ENCODE peak calls at places on chromosomes 11 and 22, in ten cellular contexts. K is brain microvascular endothelial cell, A is tibial nerve, S is prostate gland, M is lower lobe of right lung, L is ovary, I is coronary artery, J is astrocyte, D is SK-N-SH, B is AG04450. G is an unnamed sample.

GRCh38 chr11:46359936-46360335 is 12.7 kb downstream of the DGKZ start:
- DNase-seq in K (no peak), L (no peak), S (no peak), J (no peak), D (no peak), A (no peak), I (no peak), M (no peak), B (peak), G (no peak)

GRCh38 chr11:107177106-107177477 is 158.8 kb upstream of the GUCY1A2 start:
- DNase-seq in D (no peak), J (no peak), K (no peak), A (no peak), L (no peak), S (no peak), B (no peak), I (no peak), M (no peak), G (no peak)

GRCh38 chr11:17063171-17064002 is 14.1 kb downstream of the RPS13 start:
- DNase-seq in L (peak), B (no peak), I (no peak), S (peak), K (peak), J (no peak), D (peak), A (no peak), M (peak), G (peak)

GRCh38 chr22:41979423-41980250 is 10.4 kb downstream of the SEPTIN3 start:
- DNase-seq in D (no peak), M (no peak), B (no peak), K (no peak), A (no peak), J (no peak), I (no peak), S (no peak), L (no peak), G (no peak)

GRCh38 chr11:100687630-100688395 is 725 bp downstream of the ARHGAP42 start:
- DNase-seq in B (peak), J (peak), L (peak), S (peak), M (peak), D (peak), I (peak), K (peak), A (peak), G (peak)

GRCh38 chr22:39932918-39933649 is 27.1 kb upstream of the TMA7B start:
- DNase-seq in M (no peak), A (no peak), D (no peak), J (no peak), K (no peak), L (no peak), I (no peak), B (no peak), S (no peak), G (no peak)

GRCh38 chr11:834371-835316 is 1.9 kb downstream of the CD151 start:
- DNase-seq in J (peak), A (no peak), M (peak), B (no peak), S (peak), D (no peak), L (no peak), I (peak), K (no peak), G (no peak)

GRCh38 chr22:39312410-39312809 is 7.0 kb downstream of the RPL3 start:
- DNase-seq in D (no peak), S (no peak), K (no peak), I (no peak), J (no peak), M (no peak), B (no peak), L (no peak), A (no peak), G (no peak)

GRCh38 chr22:38611559-38611958 is 41.6 kb upstream of the DMC1 start:
- DNase-seq in B (no peak), S (no peak), A (no peak), K (no peak), M (no peak), J (no peak), I (no peak), D (no peak), L (no peak), G (no peak)

GRCh38 chr11:124917115-124917637 is 1.9 kb upstream of the HEPN1 start:
- DNase-seq in S (no peak), K (no peak), D (no peak), J (no peak), L (no peak), B (peak), M (no peak), A (no peak), I (no peak), G (peak)

GRCh38 chr11:17008099-17008498 is 6.1 kb downstream of the PLEKHA7 start:
- DNase-seq in D (no peak), J (no peak), S (peak), I (no peak), K (no peak), M (no peak), A (no peak), B (no peak), L (no peak), G (no peak)

GRCh38 chr11:45818961-45819605 is 14.1 kb downstream of the SLC35C1 start:
- DNase-seq in L (no peak), A (no peak), J (no peak), B (no peak), I (no peak), D (no peak), M (no peak), S (no peak), K (no peak), G (no peak)

GRCh38 chr11:20055312-20055711 is 105.0 kb downstream of the DBX1 start:
- DNase-seq in B (no peak), D (peak), A (no peak), I (no peak), M (no peak), J (no peak), K (no peak), S (no peak), L (no peak), G (no peak)

GRCh38 chr11:134592391-134592990 is 180.4 kb upstream of the B3GAT1 start:
- DNase-seq in K (peak), M (peak), A (no peak), S (peak), L (no peak), I (peak), B (no peak), D (peak), J (no peak), G (no peak)

GRCh38 chr11:57512646-57513445 is 2.7 kb downstream of the SLC43A1 start:
- DNase-seq in I (no peak), K (no peak), B (no peak), J (no peak), M (no peak), A (no peak), D (peak), S (no peak), L (no peak), G (no peak)

GRCh38 chr11:111745719-111746504 is 20.3 kb downstream of the PPP2R1B start:
- DNase-seq in I (no peak), J (peak), K (no peak), A (no peak), B (no peak), S (no peak), L (no peak), M (no peak), D (no peak), G (no peak)

GRCh38 chr11:959027-959426 is 33.4 kb downstream of the AP2A2 start:
- DNase-seq in L (no peak), B (no peak), D (no peak), S (no peak), I (no peak), J (no peak), K (no peak), M (peak), A (no peak), G (no peak)

GRCh38 chr22:39873963-39874362 is 19.6 kb downstream of the ENTHD1 start:
- DNase-seq in M (no peak), J (no peak), A (no peak), D (no peak), L (no peak), I (no peak), B (no peak), K (no peak), S (no peak), G (no peak)

GRCh38 chr11:64762277-64762915 is 2.6 kb upstream of the PYGM start:
- DNase-seq in A (no peak), J (no peak), I (no peak), L (no peak), D (peak), K (no peak), B (no peak), M (no peak), S (no peak), G (peak)

GRCh38 chr22:44542561-44543222 is 44.7 kb upstream of the RTL6 start:
- DNase-seq in B (no peak), M (no peak), S (no peak), I (no peak), L (no peak), K (no peak), J (no peak), D (no peak), A (no peak), G (no peak)

GRCh38 chr11:35969089-35970046 is 25.5 kb downstream of the LDLRAD3 start:
- DNase-seq in J (no peak), M (peak), B (no peak), A (no peak), S (peak), D (no peak), L (no peak), I (no peak), K (no peak), G (no peak)

GRCh38 chr11:102836290-102836875 is 7.0 kb downstream of the MMP3 start:
- DNase-seq in J (peak), M (no peak), B (peak), A (no peak), L (no peak), S (no peak), I (no peak), K (peak), D (no peak), G (no peak)

GRCh38 chr11:105469931-105470330 is 139.9 kb upstream of the GRIA4 start:
- DNase-seq in I (no peak), K (no peak), J (no peak), M (no peak), D (no peak), S (no peak), L (no peak), B (no peak), A (no peak), G (no peak)

GRCh38 chr22:25282346-25282670 is 62.9 kb downstream of the CRYBB2 start:
- DNase-seq in K (no peak), B (no peak), M (no peak), D (no peak), J (no peak), A (no peak), I (no peak), S (no peak), L (no peak), G (no peak)

GRCh38 chr22:47292546-47293320 is 530.3 kb downstream of the TBC1D22A start:
- DNase-seq in J (no peak), S (peak), M (no peak), D (no peak), L (no peak), I (peak), B (no peak), A (no peak), K (no peak), G (no peak)

GRCh38 chr22:17084554-17085276 is at the start of gene IL17RA:
- DNase-seq in S (peak), D (peak), J (peak), M (peak), L (peak), B (peak), K (peak), A (peak), I (peak), G (peak)

GRCh38 chr11:117950320-117950719 is 21.1 kb upstream of the TMPRSS13 start:
- DNase-seq in L (no peak), A (no peak), M (no peak), J (no peak), D (no peak), K (no peak), S (no peak), B (no peak), I (no peak), G (no peak)

GRCh38 chr11:19905280-19905853 is 192.7 kb downstream of the NAV2 start:
- DNase-seq in J (peak), D (peak), K (no peak), A (no peak), M (no peak), S (no peak), B (no peak), L (no peak), I (no peak), G (no peak)

GRCh38 chr22:22554324-22555284 is 4.5 kb downstream of the PRAME start:
- DNase-seq in M (no peak), J (no peak), K (no peak), S (no peak), A (no peak), B (no peak), I (no peak), L (no peak), D (no peak), G (no peak)

GRCh38 chr11:33945481-33946268 is 53.8 kb upstream of the LMO2 start:
- DNase-seq in B (no peak), J (no peak), K (no peak), D (no peak), S (no peak), A (no peak), M (no peak), I (no peak), L (no peak), G (no peak)
- H3K27ac ChIP-seq in B (no peak), J (no peak), K (no peak), D (no peak), S (no peak), A (no peak), M (no peak), I (no peak), L (no peak), G (no peak)

DNA sequence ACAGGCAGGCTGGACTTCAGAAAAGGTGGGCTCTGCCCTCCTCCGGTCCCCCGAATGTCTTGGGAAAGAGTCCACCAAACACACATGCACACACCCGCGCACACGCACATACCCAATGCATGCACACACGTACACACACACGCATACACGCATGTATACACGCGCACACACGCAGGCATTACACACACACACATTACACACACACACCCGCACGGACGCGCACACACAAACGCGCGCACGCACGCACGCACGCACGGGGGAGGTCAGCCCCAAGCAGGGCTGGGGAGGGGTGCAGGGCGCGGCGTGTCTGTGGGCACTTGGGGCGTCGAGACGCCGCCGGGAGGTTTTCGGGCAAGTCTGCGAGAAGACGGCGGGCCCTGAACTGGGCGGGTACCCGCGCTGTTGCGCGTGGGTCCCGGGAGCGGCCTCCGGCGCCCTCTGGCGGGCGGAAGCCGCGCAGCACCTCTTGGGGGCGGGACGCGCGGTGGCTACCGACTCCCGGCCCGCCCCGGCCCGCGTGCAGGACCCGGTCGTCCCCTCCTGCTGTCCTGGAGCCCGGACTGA is 3.5 kb downstream of the SEPTIN5 start:
- DNase-seq in L (peak), B (peak), I (no peak), J (peak), K (peak), A (peak), S (peak), M (peak), D (peak), G (peak)
- H3K27ac ChIP-seq in L (peak), B (no peak), I (peak), J (no peak), K (no peak), A (peak), S (no peak), M (peak), D (no peak), G (no peak)

GRCh38 chr22:20977516-20978170 is 4.5 kb upstream of the LZTR1 start:
- DNase-seq in D (no peak), I (no peak), M (no peak), L (no peak), J (no peak), A (no peak), K (no peak), S (no peak), B (no peak), G (no peak)
- H3K27ac ChIP-seq in D (no peak), I (no peak), M (no peak), L (no peak), J (no peak), A (no peak), K (no peak), S (no peak), B (no peak), G (no peak)

DNA sequence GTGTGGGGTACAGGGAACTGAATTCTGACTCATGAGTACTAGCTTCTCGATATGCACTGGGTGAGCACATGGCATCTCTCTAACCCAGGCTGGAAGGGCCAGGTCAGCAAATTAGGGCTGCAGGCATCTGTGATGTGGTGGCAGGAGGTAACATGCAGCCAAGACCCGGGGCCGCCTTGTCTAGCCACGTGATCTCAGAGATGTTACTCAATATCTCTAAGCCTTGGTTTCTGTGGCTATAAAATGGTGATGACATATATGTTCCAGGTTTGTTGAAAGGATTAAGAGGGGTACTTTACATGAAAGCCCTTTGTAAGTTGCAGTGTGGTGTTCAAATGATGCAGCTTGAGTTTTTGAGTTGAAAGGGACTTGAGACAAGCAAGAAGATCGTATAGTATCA is 3.2 kb downstream of the ST14 start:
- DNase-seq in A (no peak), L (no peak), S (no peak), B (no peak), K (no peak), J (no peak), M (no peak), D (no peak), I (no peak), G (no peak)
- H3K27ac ChIP-seq in A (no peak), L (no peak), S (no peak), B (no peak), K (no peak), J (no peak), M (no peak), D (no peak), I (no peak), G (no peak)